ENCODE peak calls at places on chromosome 15, in seven cellular contexts. F is SK-N-SH, A is GM12891, O is H1, L is GM12878, C is K562, G is HepG2. E is an unnamed sample.

GRCh38 chr15:78148392-78149067 is 632 bp upstream of the IDH3A start:
- DNase-seq in F (no peak), A (no peak), O (no peak), L (no peak), C (no peak), G (no peak), E (no peak)

GRCh38 chr15:73632670-73633058 is 525 bp downstream of the NPTN start:
- DNase-seq in F (no peak), A (no peak), O (no peak), L (no peak), C (no peak), G (no peak), E (no peak)

GRCh38 chr15:93454788-93455187 is 365.8 kb upstream of the RGMA start:
- DNase-seq in F (peak), A (no peak), O (no peak), L (no peak), C (no peak), G (no peak), E (no peak)

GRCh38 chr15:39365873-39366272 is 215.0 kb upstream of the THBS1 start:
- DNase-seq in F (no peak), A (no peak), O (no peak), L (no peak), C (no peak), G (no peak), E (no peak)

GRCh38 chr15:28900892-28901586 is 15.3 kb downstream of the APBA2 start:
- DNase-seq in F (no peak), A (no peak), O (no peak), L (no peak), C (no peak), G (no peak), E (no peak)

GRCh38 chr15:58179206-58179605 is 41.0 kb downstream of the AQP9 start:
- DNase-seq in F (no peak), A (no peak), O (no peak), L (no peak), C (peak), G (no peak), E (no peak)

GRCh38 chr15:76930831-76931396 is 635 bp upstream of the RCN2 start:
- DNase-seq in F (no peak), A (no peak), O (no peak), L (no peak), C (peak), G (no peak), E (no peak)

GRCh38 chr15:81575436-81576123 is 201.6 kb upstream of the TMC3 start:
- DNase-seq in F (no peak), A (no peak), O (no peak), L (no peak), C (peak), G (no peak), E (no peak)

GRCh38 chr15:84669726-84670125 is 11.7 kb upstream of the NMB start:
- DNase-seq in F (no peak), A (no peak), O (no peak), L (no peak), C (no peak), G (no peak), E (no peak)

GRCh38 chr15:41870689-41871081 is 23.2 kb downstream of the SPTBN5 start:
- DNase-seq in F (no peak), A (no peak), O (no peak), L (no peak), C (peak), G (no peak), E (no peak)

GRCh38 chr15:58622877-58623276 is 126.6 kb downstream of the ADAM10 start:
- DNase-seq in F (no peak), A (no peak), O (no peak), L (no peak), C (no peak), G (no peak), E (no peak)

GRCh38 chr15:66096711-66097058 is 156.9 kb downstream of the MEGF11 start:
- DNase-seq in F (no peak), A (no peak), O (no peak), L (no peak), C (no peak), G (no peak), E (no peak)

GRCh38 chr15:57618325-57618724 is 26.6 kb downstream of the MYZAP start:
- DNase-seq in F (no peak), A (no peak), O (no peak), L (no peak), C (no peak), G (no peak), E (no peak)

GRCh38 chr15:76258460-76258859 is 52.8 kb downstream of the ETFA start:
- DNase-seq in F (no peak), A (no peak), O (no peak), L (no peak), C (no peak), G (no peak), E (no peak)

GRCh38 chr15:101549647-101550046 is 60.1 kb upstream of the PCSK6 start:
- DNase-seq in F (no peak), A (no peak), O (no peak), L (no peak), C (no peak), G (no peak), E (no peak)

GRCh38 chr15:65821070-65821469 is 29.0 kb upstream of the DENND4A start:
- DNase-seq in F (no peak), A (no peak), O (no peak), L (no peak), C (no peak), G (no peak), E (no peak)

GRCh38 chr15:82159922-82160321 is 102.6 kb downstream of the EFL1 start:
- DNase-seq in F (no peak), A (no peak), O (no peak), L (no peak), C (no peak), G (no peak), E (no peak)

GRCh38 chr15:65369148-65369547 is 8.7 kb downstream of the IGDCC3 start:
- DNase-seq in F (no peak), A (no peak), O (no peak), L (no peak), C (no peak), G (no peak), E (no peak)

GRCh38 chr15:92714071-92714456 is 58.5 kb upstream of the FAM174B start:
- DNase-seq in F (peak), A (peak), O (no peak), L (no peak), C (no peak), G (no peak), E (no peak)

GRCh38 chr15:42157981-42158765 is 1.7 kb upstream of the PLA2G4F start:
- DNase-seq in F (no peak), A (no peak), O (no peak), L (no peak), C (peak), G (no peak), E (no peak)

GRCh38 chr15:71118345-71118744 is 3.1 kb downstream of the THSD4 start:
- DNase-seq in F (no peak), A (no peak), O (no peak), L (no peak), C (no peak), G (no peak), E (no peak)

GRCh38 chr15:23401627-23402026 is 45.4 kb downstream of the GOLGA6L2 start:
- DNase-seq in F (no peak), A (no peak), O (no peak), L (no peak), C (no peak), G (no peak), E (no peak)

GRCh38 chr15:61410656-61411055 is 181.6 kb upstream of the RORA start:
- DNase-seq in F (no peak), A (no peak), O (no peak), L (no peak), C (no peak), G (no peak), E (no peak)

GRCh38 chr15:97904196-97904572 is 56.3 kb upstream of the ARRDC4 start:
- DNase-seq in F (peak), A (peak), O (peak), L (no peak), C (peak), G (peak), E (peak)

GRCh38 chr15:82105458-82106205 is 59.8 kb upstream of the MEX3B start:
- DNase-seq in F (no peak), A (no peak), O (no peak), L (no peak), C (no peak), G (peak), E (no peak)

GRCh38 chr15:69576948-69577351 is 124.3 kb downstream of the RPLP1 start:
- DNase-seq in F (no peak), A (no peak), O (no peak), L (no peak), C (no peak), G (no peak), E (no peak)

GRCh38 chr15:43958894-43959330 is 132.1 kb downstream of the WDR76 start:
- DNase-seq in F (no peak), A (no peak), O (no peak), L (no peak), C (no peak), G (no peak), E (no peak)

GRCh38 chr15:27686376-27686775 is 412.7 kb downstream of the OCA2 start:
- DNase-seq in F (no peak), A (no peak), O (no peak), L (no peak), C (no peak), G (no peak), E (no peak)

GRCh38 chr15:67201136-67201535 is 53.3 kb downstream of the AAGAB start:
- DNase-seq in F (no peak), A (no peak), O (no peak), L (no peak), C (no peak), G (no peak), E (no peak)

GRCh38 chr15:82168296-82168695 is 94.2 kb downstream of the EFL1 start:
- DNase-seq in F (no peak), A (no peak), O (no peak), L (no peak), C (no peak), G (no peak), E (no peak)

GRCh38 chr15:47715856-47716445 is 1.4 kb upstream of the SEMA6D start:
- DNase-seq in F (no peak), A (no peak), O (no peak), L (no peak), C (no peak), G (no peak), E (no peak)

GRCh38 chr15:92059036-92059970 is 205.8 kb downstream of the SLCO3A1 start:
- DNase-seq in F (peak), A (no peak), O (no peak), L (no peak), C (no peak), G (no peak), E (no peak)

GRCh38 chr15:65049418-65049840 is 4.2 kb downstream of the SLC51B start:
- DNase-seq in F (peak), A (peak), O (peak), L (peak), C (peak), G (no peak), E (peak)

GRCh38 chr15:72919936-72920455 is 132.3 kb upstream of the NEO1 start:
- DNase-seq in F (no peak), A (no peak), O (no peak), L (no peak), C (no peak), G (no peak), E (no peak)

GRCh38 chr15:65249641-65250040 is 37.0 kb downstream of the PARP16 start:
- DNase-seq in F (no peak), A (peak), O (no peak), L (peak), C (no peak), G (no peak), E (peak)

GRCh38 chr15:80591938-80592825 is 102.9 kb upstream of the ABHD17C start:
- DNase-seq in F (no peak), A (no peak), O (no peak), L (no peak), C (no peak), G (no peak), E (no peak)

GRCh38 chr15:101217446-101217845 is 34.4 kb downstream of the CHSY1 start:
- DNase-seq in F (no peak), A (no peak), O (no peak), L (no peak), C (no peak), G (peak), E (no peak)

GRCh38 chr15:90598053-90598577 is 68.4 kb downstream of the CRTC3 start:
- DNase-seq in F (no peak), A (peak), O (no peak), L (peak), C (peak), G (peak), E (peak)

GRCh38 chr15:101657171-101657570 is 5.0 kb upstream of the TM2D3 start:
- DNase-seq in F (no peak), A (no peak), O (no peak), L (no peak), C (no peak), G (no peak), E (no peak)

GRCh38 chr15:95698971-95699370 is 631.5 kb upstream of the NR2F2 start:
- DNase-seq in F (no peak), A (no peak), O (no peak), L (no peak), C (no peak), G (no peak), E (no peak)
- TF ChIP-seq TAF1 in F (no peak), A (no peak), O (no peak), L (no peak), C (no peak), G (no peak), E (no peak)

GRCh38 chr15:99155961-99156443 is 51.1 kb downstream of the SYNM start:
- DNase-seq in F (no peak), A (no peak), O (no peak), L (no peak), C (peak), G (peak), E (no peak)
- TF ChIP-seq POLR2AphosphoS5 in F (no peak), A (no peak), O (no peak), L (no peak), C (no peak), G (no peak), E (no peak)

DNA sequence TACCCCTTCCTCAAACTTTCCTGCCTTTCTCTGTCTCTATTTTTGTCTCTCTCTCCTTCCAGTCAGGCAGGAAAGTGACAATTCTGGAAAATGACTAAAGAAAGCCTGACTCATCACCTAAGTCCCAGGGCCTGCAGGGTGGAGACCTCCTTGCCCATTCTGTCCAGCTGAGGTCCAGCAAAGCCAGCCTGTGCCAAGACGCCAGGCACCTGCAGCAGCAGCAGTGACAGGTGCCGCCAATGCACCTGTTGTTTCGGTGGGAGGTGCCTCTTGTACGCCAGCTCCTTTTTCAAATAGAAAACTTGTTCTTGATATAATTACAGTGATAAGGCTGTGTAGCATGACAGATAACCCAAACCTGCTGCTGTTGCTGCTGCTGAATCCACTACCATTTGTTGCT is 501.3 kb downstream of the NTRK3 start:
- DNase-seq in F (no peak), A (no peak), O (no peak), L (no peak), C (no peak), G (no peak), E (no peak)
- TF ChIP-seq TAF1 in F (no peak), A (no peak), O (no peak), L (no peak), C (no peak), G (no peak), E (no peak)

GRCh38 chr15:25690673-25691543 is 172.2 kb downstream of the ATP10A start:
- DNase-seq in F (no peak), A (no peak), O (no peak), L (no peak), C (no peak), G (no peak), E (no peak)
- TF ChIP-seq POLR2AphosphoS5 in F (no peak), A (no peak), O (no peak), L (no peak), C (no peak), G (no peak), E (no peak)

DNA sequence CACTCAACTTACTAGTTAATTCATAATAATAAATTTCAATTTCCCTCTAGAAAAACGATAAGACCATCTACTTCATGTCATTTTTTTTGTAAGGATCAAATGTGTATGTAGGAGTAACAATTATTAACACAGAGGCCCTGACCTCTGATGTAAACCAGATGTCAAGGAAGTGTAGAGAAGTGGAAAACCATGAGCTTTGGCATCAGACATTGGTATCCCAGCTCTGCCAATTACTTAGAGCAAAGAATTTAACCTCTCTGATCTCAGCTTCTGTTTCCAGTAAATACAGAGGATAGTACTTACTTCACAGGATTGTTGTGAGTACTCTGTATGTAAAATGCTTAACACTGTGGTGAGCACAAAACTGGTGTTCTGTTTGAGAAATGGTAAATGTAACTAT is 17.5 kb downstream of the AQR start:
- DNase-seq in F (peak), A (no peak), O (no peak), L (no peak), C (no peak), G (no peak), E (no peak)
- TF ChIP-seq TAF1 in F (no peak), A (no peak), O (no peak), L (no peak), C (no peak), G (no peak), E (no peak)

GRCh38 chr15:51688863-51689262 is 7.6 kb downstream of the SCG3 start:
- DNase-seq in F (no peak), A (no peak), O (no peak), L (no peak), C (peak), G (no peak), E (no peak)
- TF ChIP-seq POLR2AphosphoS5 in F (no peak), A (no peak), O (no peak), L (no peak), C (no peak), G (no peak), E (no peak)

E was measured in GM12892.